ENCODE peak calls at places on chromosomes 5 and 9, in four cellular contexts. L, Q, R and M are unnamed samples.

GRCh38 chr9:36386396-36386795 is 13.7 kb downstream of the RNF38 start:
- DNase-seq in L (no peak), Q (no peak), R (no peak), M (no peak)

GRCh38 chr5:157520911-157521703 is 54.5 kb downstream of the ADAM19 start:
- DNase-seq in L (no peak), Q (peak), R (no peak), M (no peak)

GRCh38 chr5:36733183-36733582 is 126.8 kb downstream of the SLC1A3 start:
- DNase-seq in L (no peak), Q (no peak), R (no peak), M (no peak)

GRCh38 chr5:137400571-137400970 is 98.6 kb downstream of the SPOCK1 start:
- DNase-seq in L (no peak), Q (no peak), R (no peak), M (no peak)

GRCh38 chr5:179786861-179787260 is 6.9 kb upstream of the LTC4S start:
- DNase-seq in L (no peak), Q (no peak), R (peak), M (no peak)

GRCh38 chr9:7125231-7125630 is 367.5 kb downstream of the KDM4C start:
- DNase-seq in L (no peak), Q (no peak), R (no peak), M (no peak)

GRCh38 chr9:135080286-135081263 is 6.9 kb upstream of the OLFM1 start:
- DNase-seq in L (no peak), Q (peak), R (no peak), M (peak)

GRCh38 chr9:132006657-132007370 is 72.9 kb downstream of the MED27 start:
- DNase-seq in L (no peak), Q (no peak), R (no peak), M (no peak)

GRCh38 chr9:100324594-100325200 is 28.0 kb downstream of the TEX10 start:
- DNase-seq in L (peak), Q (no peak), R (no peak), M (no peak)

GRCh38 chr5:128424672-128425071 is 113.4 kb downstream of the FBN2 start:
- DNase-seq in L (no peak), Q (no peak), R (no peak), M (no peak)

GRCh38 chr9:101226803-101227202 is 158.0 kb downstream of the BAAT start:
- DNase-seq in L (no peak), Q (no peak), R (no peak), M (no peak)

GRCh38 chr9:132507670-132508469 is 74.5 kb upstream of the BARHL1 start:
- DNase-seq in L (peak), Q (peak), R (no peak), M (no peak)

DNA sequence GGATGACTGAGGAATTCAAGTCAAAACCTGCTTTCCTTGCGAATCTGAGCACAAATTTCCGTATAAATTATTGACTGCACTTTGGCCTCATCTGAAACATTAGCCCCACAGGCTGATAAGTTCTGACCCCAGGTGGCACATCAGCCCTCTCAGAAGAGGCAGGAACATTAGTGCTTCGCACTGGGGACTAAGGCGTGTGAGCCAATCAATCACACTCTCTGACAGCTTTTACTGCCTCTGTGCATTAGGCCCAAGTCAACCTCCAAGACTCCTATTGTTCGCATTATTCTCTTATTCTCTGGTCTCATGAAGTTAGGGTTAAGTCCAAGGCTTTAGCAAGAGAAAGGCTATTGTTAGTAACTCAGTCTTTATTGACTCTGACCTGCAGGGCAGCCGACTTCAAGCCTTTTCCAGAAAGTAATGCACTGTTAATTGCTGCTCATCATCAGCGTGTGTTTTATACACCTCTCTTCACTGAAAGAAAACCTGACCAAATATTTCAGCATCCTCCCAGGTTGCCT is 84.1 kb downstream of the ZNF608 start:
- DNase-seq in L (peak), Q (no peak), R (no peak), M (no peak)
- H3K27ac ChIP-seq in L (peak), Q (no peak), R (peak), M (peak)

DNA sequence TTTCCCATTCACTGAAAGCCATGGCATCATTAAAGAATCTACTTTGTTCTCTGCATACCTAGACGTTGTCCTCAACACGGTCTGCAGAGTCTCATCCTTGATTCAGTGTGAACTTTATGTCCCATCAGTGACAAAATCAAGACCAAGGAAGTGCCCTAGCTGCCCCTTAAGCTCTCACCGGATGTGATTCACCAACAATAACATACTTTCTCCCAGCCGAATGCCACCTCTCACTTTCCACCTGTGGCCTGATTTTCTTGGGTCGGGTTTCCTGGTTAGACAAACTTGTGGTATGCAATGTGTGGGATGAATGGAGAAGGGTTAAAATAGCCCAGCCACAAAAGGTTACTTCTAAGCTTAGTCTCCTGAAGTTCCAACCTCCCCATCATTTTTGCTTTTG is 145.3 kb upstream of the PAPPA start:
- DNase-seq in L (no peak), Q (no peak), R (no peak), M (no peak)
- H3K27ac ChIP-seq in L (no peak), Q (no peak), R (no peak), M (no peak)

DNA sequence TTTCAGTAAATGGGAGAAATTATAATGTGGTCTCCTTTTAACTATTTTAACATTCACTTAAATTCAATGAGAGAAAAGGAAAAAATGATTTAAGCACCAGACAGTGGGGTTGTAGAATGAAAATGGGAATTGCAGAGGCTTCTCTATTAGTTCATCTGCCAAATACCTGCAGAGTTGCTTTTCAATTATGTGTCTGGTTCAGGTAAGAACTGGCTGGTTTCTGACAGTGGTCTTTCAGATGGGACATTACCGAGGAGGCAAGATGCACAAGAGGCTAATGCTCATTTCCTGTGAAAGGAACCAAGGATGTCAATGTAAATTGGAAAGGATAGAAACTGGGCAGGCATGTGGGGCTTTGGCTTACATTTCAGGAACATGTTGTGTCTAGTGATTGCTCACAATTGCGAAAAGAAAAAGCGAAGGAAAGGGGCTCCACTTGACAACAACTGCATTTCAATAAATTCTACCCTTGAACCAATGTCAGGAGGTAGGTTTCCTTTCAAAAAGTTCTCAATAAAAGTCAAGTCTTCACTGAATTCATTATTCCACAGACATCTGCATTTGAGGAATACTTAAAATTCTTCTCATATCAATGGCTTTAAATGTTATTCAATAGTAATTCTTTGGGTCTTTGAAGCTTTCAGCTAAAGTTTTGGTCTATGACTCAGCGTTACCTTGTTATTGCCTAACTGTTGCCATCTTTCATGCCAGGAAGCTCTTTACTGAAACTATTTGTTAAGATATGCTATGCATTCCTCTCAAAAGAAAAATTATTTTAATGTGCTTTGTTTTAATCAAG is 170.3 kb downstream of the NNT start:
- DNase-seq in L (no peak), Q (no peak), R (no peak), M (no peak)
- H3K27ac ChIP-seq in L (peak), Q (no peak), R (peak), M (no peak)

GRCh38 chr5:142957528-142957927 is 187.4 kb downstream of the ARHGAP26 start:
- DNase-seq in L (no peak), Q (no peak), R (no peak), M (no peak)
- H3K27ac ChIP-seq in L (no peak), Q (no peak), R (no peak), M (no peak)